ENCODE peak calls at places on chromosomes 11 and 22, in seven cellular contexts. J is activated naive CD8-positive, alpha-beta T cell treated with anti-CD3 and anti-CD28 coated beads, Interleukin-2, amount 50 U/mL, for 24 hours; X is neural crest cell; M is colonic mucosa; P is brain microvascular endothelial cell; E is progenitor cell of endocrine pancreas; I is DMS153. B is an unnamed sample.

GRCh38 chr11:105211806-105212531 is 72.4 kb upstream of the CARD18 start:
- DNase-seq in M (no peak), P (peak; percentile 51), I (no peak), E (no peak), J (no peak), X (no peak), B (no peak)

GRCh38 chr11:83971063-83971462 is 684.9 kb upstream of the CCDC90B start:
- DNase-seq in E (no peak), M (no peak), I (peak; percentile 13), J (no peak), X (no peak), P (no peak), B (no peak)

GRCh38 chr11:121336279-121336947 is 43.8 kb downstream of the SC5D start:
- DNase-seq in X (no peak), I (no peak), E (no peak), M (no peak), J (no peak), P (no peak), B (no peak)

GRCh38 chr11:104916442-104916841 is 18.2 kb upstream of the CASP12 start:
- DNase-seq in J (no peak), I (no peak), M (no peak), P (no peak), X (no peak), E (no peak), B (no peak)

GRCh38 chr11:130638048-130638447 is 189.6 kb downstream of the ADAMTS15 start:
- DNase-seq in X (no peak), J (no peak), P (no peak), M (no peak), I (no peak), E (no peak), B (no peak)

GRCh38 chr11:75598900-75599299 is 36.8 kb downstream of the SERPINH1 start:
- DNase-seq in M (no peak), P (no peak), X (no peak), E (no peak), J (no peak), I (no peak), B (no peak)

GRCh38 chr11:44912270-44912987 is 38.3 kb downstream of the TP53I11 start:
- DNase-seq in P (no peak), J (no peak), I (no peak), X (peak; percentile 29), E (no peak), M (no peak), B (no peak)

GRCh38 chr22:38069372-38070249 is 12.4 kb downstream of the PICK1 start:
- DNase-seq in P (peak; percentile 62), E (no peak), X (peak; percentile 57), M (peak; percentile 29), I (no peak), J (no peak), B (no peak)

GRCh38 chr11:63560506-63561179 is 2.5 kb downstream of the PLAAT2 start:
- DNase-seq in M (peak; percentile 56), E (no peak), J (no peak), P (no peak), X (no peak), I (no peak), B (no peak)

GRCh38 chr11:12706531-12707499 is 32.6 kb downstream of the TEAD1 start:
- DNase-seq in X (no peak), E (no peak), J (no peak), I (peak; percentile 82), M (peak; percentile 67), P (no peak), B (no peak)

GRCh38 chr11:126194121-126194543 is 17.3 kb downstream of the RPUSD4 start:
- DNase-seq in M (peak; percentile 46), J (peak; percentile 24), P (peak; percentile 51), I (peak; percentile 35), E (no peak), X (peak; percentile 57), B (no peak)

GRCh38 chr11:1203505-1204271 is 19.2 kb upstream of the MUC5B start:
- DNase-seq in M (peak; percentile 38), E (peak; percentile 11), X (no peak), J (no peak), I (no peak), P (no peak), B (no peak)

GRCh38 chr22:19136915-19137314 is 5.8 kb downstream of the TSSK2 start:
- DNase-seq in E (no peak), M (no peak), P (no peak), X (no peak), J (no peak), I (no peak), B (no peak)

GRCh38 chr11:97254790-97255189 is 865.0 kb downstream of the JRKL start:
- DNase-seq in I (no peak), M (no peak), E (no peak), J (no peak), X (no peak), P (no peak), B (no peak)

GRCh38 chr11:35099278-35100018 is 39.5 kb upstream of the CD44 start:
- DNase-seq in P (peak; percentile 54), X (no peak), M (no peak), I (no peak), E (no peak), J (no peak), B (no peak)

GRCh38 chr22:46660604-46661201 is 40.5 kb downstream of the GRAMD4 start:
- DNase-seq in J (no peak), E (no peak), P (no peak), I (peak; percentile 88), X (no peak), M (peak; percentile 82), B (no peak)

GRCh38 chr11:118010738-118011461 is 24.7 kb downstream of the IL10RA start:
- DNase-seq in X (no peak), M (peak; percentile 43), P (no peak), I (no peak), J (no peak), E (no peak), B (no peak)

GRCh38 chr11:118895093-118896039 is 11.7 kb downstream of the CXCR5 start:
- DNase-seq in I (no peak), P (no peak), M (no peak), E (no peak), J (peak; percentile 75), X (no peak), B (no peak)

GRCh38 chr11:37532271-37532670 is 934.2 kb upstream of the RAG2 start:
- DNase-seq in X (no peak), M (no peak), J (no peak), E (no peak), P (no peak), I (no peak), B (no peak)

GRCh38 chr11:6882747-6883146 is 6.3 kb downstream of the OR10A4 start:
- DNase-seq in J (no peak), M (no peak), I (no peak), E (no peak), X (no peak), P (no peak), B (no peak)

GRCh38 chr11:26730711-26731460 is 9.0 kb upstream of the SLC5A12 start:
- DNase-seq in M (no peak), E (no peak), I (no peak), X (no peak), P (peak; percentile 24), J (no peak), B (no peak)

GRCh38 chr22:26845016-26845728 is 187.8 kb downstream of the MIAT start:
- DNase-seq in M (no peak), I (peak; percentile 43), E (no peak), P (no peak), J (no peak), X (no peak), B (no peak)

GRCh38 chr22:22348127-22348814 is 103.7 kb downstream of the VPREB1 start:
- DNase-seq in J (no peak), P (no peak), I (peak; percentile 25), X (peak; percentile 31), M (no peak), E (no peak), B (peak; percentile 30)

GRCh38 chr11:62137276-62137861 is 13.6 kb downstream of the INCENP start:
- DNase-seq in M (no peak), X (no peak), P (no peak), E (no peak), I (no peak), J (no peak), B (no peak)

GRCh38 chr11:62398011-62398994 is 20.5 kb upstream of the SCGB1A1 start:
- DNase-seq in P (peak; percentile 17), M (peak; percentile 34), J (no peak), E (no peak), I (no peak), X (no peak), B (no peak)

GRCh38 chr11:104925850-104926249 is 27.6 kb upstream of the CASP12 start:
- DNase-seq in E (no peak), M (no peak), J (no peak), P (no peak), I (no peak), X (no peak), B (no peak)

GRCh38 chr22:24146791-24147353 is 34.4 kb upstream of the SUSD2 start:
- DNase-seq in I (peak; percentile 53), J (no peak), E (no peak), X (no peak), M (peak; percentile 45), P (peak; percentile 29), B (no peak)

GRCh38 chr11:127485541-127485940 is 485.0 kb upstream of the KIRREL3 start:
- DNase-seq in P (no peak), M (no peak), J (no peak), I (peak; percentile 27), X (no peak), E (no peak), B (no peak)

GRCh38 chr11:62387381-62387780 is 31.5 kb upstream of the SCGB1A1 start:
- DNase-seq in M (no peak), P (no peak), I (no peak), X (no peak), E (no peak), J (no peak), B (no peak)

GRCh38 chr11:45157247-45158209 is 11.1 kb downstream of the PRDM11 start:
- DNase-seq in E (no peak), X (no peak), P (no peak), I (no peak), J (no peak), M (no peak), B (no peak)

GRCh38 chr22:43876866-43877509 is 14.7 kb upstream of the SULT4A1 start:
- DNase-seq in E (no peak), X (no peak), M (no peak), P (no peak), J (no peak), I (no peak), B (no peak)

GRCh38 chr11:94993400-94993943 is 20.0 kb downstream of the KDM4D start:
- DNase-seq in X (no peak), E (no peak), M (no peak), P (no peak), I (no peak), J (no peak), B (no peak)

GRCh38 chr11:130798280-130798679 is 118.0 kb downstream of the SNX19 start:
- DNase-seq in X (no peak), J (no peak), P (peak; percentile 96), E (no peak), I (no peak), M (no peak), B (no peak)

GRCh38 chr11:57787205-57787604 is 25.6 kb downstream of the CTNND1 start:
- DNase-seq in I (no peak), M (no peak), E (no peak), P (no peak), X (no peak), J (no peak), B (no peak)

GRCh38 chr11:35593143-35593542 is 25.1 kb upstream of the FJX1 start:
- DNase-seq in M (no peak), P (peak; percentile 88), I (no peak), X (no peak), E (no peak), J (no peak), B (no peak)

GRCh38 chr11:66082936-66083698 is 13.0 kb downstream of the PACS1 start:
- DNase-seq in X (no peak), E (no peak), M (no peak), J (no peak), P (no peak), I (peak; percentile 74), B (no peak)